ENCODE peak calls at places on chromosomes 5 and 9, in six cellular contexts. One of them, this sample, is unnamed. For H3K4me1, the result is how much of the 10 kb centered on the place peaks cover.

GRCh38 chr9:76588320-76588719 is 129.3 kb downstream of the GCNT1 start:
- DNase-seq in mucosa of descending colon: no peak
- DNase-seq in Caco-2: no peak
- DNase-seq in heart right ventricle: no peak
- DNase-seq in CD8-positive, alpha-beta memory T cell: no peak
- DNase-seq in OCI-LY7: no peak
- DNase-seq in this sample: no peak

GRCh38 chr5:149724130-149724850 is 5.8 kb upstream of the PPARGC1B start:
- DNase-seq in CD8-positive, alpha-beta memory T cell: no peak
- DNase-seq in mucosa of descending colon: no peak
- DNase-seq in heart right ventricle: no peak
- DNase-seq in Caco-2: no peak
- DNase-seq in OCI-LY7: peak
- DNase-seq in this sample: no peak

GRCh38 chr5:87151547-87151946 is 116.1 kb upstream of the RASA1 start:
- DNase-seq in heart right ventricle: no peak
- DNase-seq in mucosa of descending colon: no peak
- DNase-seq in Caco-2: no peak
- DNase-seq in OCI-LY7: no peak
- DNase-seq in CD8-positive, alpha-beta memory T cell: no peak
- DNase-seq in this sample: no peak

GRCh38 chr5:141878186-141878770 is at the start of gene PCDH1:
- DNase-seq in OCI-LY7: no peak
- DNase-seq in mucosa of descending colon: no peak
- DNase-seq in CD8-positive, alpha-beta memory T cell: no peak
- DNase-seq in heart right ventricle: peak
- DNase-seq in Caco-2: no peak
- DNase-seq in this sample: no peak

GRCh38 chr9:93262537-93263310 is 78.8 kb downstream of the WNK2 start:
- DNase-seq in heart right ventricle: peak
- DNase-seq in CD8-positive, alpha-beta memory T cell: no peak
- DNase-seq in mucosa of descending colon: no peak
- DNase-seq in Caco-2: no peak
- DNase-seq in OCI-LY7: no peak
- DNase-seq in this sample: peak

GRCh38 chr5:16552666-16553343 is 64.0 kb downstream of the RETREG1 start:
- DNase-seq in mucosa of descending colon: peak
- DNase-seq in CD8-positive, alpha-beta memory T cell: no peak
- DNase-seq in OCI-LY7: peak
- DNase-seq in Caco-2: peak
- DNase-seq in heart right ventricle: peak
- DNase-seq in this sample: peak

GRCh38 chr9:122389799-122390481 is 19.1 kb downstream of the PTGS1 start:
- DNase-seq in OCI-LY7: peak
- DNase-seq in heart right ventricle: no peak
- DNase-seq in Caco-2: no peak
- DNase-seq in mucosa of descending colon: no peak
- DNase-seq in CD8-positive, alpha-beta memory T cell: no peak
- DNase-seq in this sample: no peak

GRCh38 chr5:159912033-159912800 is 4.1 kb upstream of the ADRA1B start:
- DNase-seq in Caco-2: no peak
- DNase-seq in CD8-positive, alpha-beta memory T cell: no peak
- DNase-seq in mucosa of descending colon: no peak
- DNase-seq in heart right ventricle: no peak
- DNase-seq in OCI-LY7: no peak
- DNase-seq in this sample: no peak

GRCh38 chr9:93064392-93065124 is 6.1 kb downstream of the SUSD3 start:
- DNase-seq in CD8-positive, alpha-beta memory T cell: peak
- DNase-seq in OCI-LY7: peak
- DNase-seq in mucosa of descending colon: peak
- DNase-seq in Caco-2: no peak
- DNase-seq in heart right ventricle: no peak
- DNase-seq in this sample: no peak

GRCh38 chr9:81266086-81266485 is 423.3 kb downstream of the TLE1 start:
- DNase-seq in heart right ventricle: no peak
- DNase-seq in OCI-LY7: no peak
- DNase-seq in Caco-2: no peak
- DNase-seq in mucosa of descending colon: no peak
- DNase-seq in CD8-positive, alpha-beta memory T cell: no peak
- DNase-seq in this sample: no peak

DNA sequence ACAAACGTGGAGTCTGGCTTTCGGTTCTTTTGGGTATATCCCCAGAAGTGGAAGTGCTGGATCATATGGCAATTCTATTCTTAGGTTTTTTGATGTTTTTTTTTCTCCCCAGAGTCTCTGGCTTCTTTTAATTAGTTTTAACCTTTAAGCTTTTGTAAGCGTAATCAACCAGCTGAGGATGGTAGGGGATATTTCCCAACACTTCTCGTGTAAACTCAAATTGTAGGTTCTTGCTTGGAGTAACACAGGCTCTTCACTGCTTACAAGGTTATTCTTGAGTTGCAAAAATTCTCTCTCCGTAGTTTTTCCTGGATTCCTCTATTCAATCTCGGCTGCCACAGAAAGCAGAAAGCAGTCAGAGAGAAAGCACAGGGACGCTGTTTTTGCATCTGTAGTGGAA is 11.9 kb downstream of the LAMC3 start:
- DNase-seq in CD8-positive, alpha-beta memory T cell: no peak
- DNase-seq in mucosa of descending colon: no peak
- DNase-seq in heart right ventricle: no peak
- DNase-seq in Caco-2: no peak
- DNase-seq in OCI-LY7: no peak
- DNase-seq in this sample: no peak
- H3K4me3 ChIP-seq in CD8-positive, alpha-beta memory T cell: no peak
- H3K4me3 ChIP-seq in mucosa of descending colon: no peak
- H3K4me3 ChIP-seq in heart right ventricle: no peak
- H3K4me3 ChIP-seq in Caco-2: no peak
- H3K4me3 ChIP-seq in OCI-LY7: no peak
- H3K4me3 ChIP-seq in this sample: no peak

GRCh38 chr9:4308482-4308881 is 8.6 kb upstream of the GLIS3 start:
- DNase-seq in Caco-2: no peak
- DNase-seq in heart right ventricle: no peak
- DNase-seq in OCI-LY7: no peak
- DNase-seq in CD8-positive, alpha-beta memory T cell: no peak
- DNase-seq in mucosa of descending colon: no peak
- DNase-seq in this sample: no peak
- H3K4me1 ChIP-seq in Caco-2: under half
- H3K4me1 ChIP-seq in heart right ventricle: under half
- H3K4me1 ChIP-seq in OCI-LY7: under half
- H3K4me1 ChIP-seq in CD8-positive, alpha-beta memory T cell: under half
- H3K4me1 ChIP-seq in mucosa of descending colon: under half
- H3K4me1 ChIP-seq in this sample: under half

DNA sequence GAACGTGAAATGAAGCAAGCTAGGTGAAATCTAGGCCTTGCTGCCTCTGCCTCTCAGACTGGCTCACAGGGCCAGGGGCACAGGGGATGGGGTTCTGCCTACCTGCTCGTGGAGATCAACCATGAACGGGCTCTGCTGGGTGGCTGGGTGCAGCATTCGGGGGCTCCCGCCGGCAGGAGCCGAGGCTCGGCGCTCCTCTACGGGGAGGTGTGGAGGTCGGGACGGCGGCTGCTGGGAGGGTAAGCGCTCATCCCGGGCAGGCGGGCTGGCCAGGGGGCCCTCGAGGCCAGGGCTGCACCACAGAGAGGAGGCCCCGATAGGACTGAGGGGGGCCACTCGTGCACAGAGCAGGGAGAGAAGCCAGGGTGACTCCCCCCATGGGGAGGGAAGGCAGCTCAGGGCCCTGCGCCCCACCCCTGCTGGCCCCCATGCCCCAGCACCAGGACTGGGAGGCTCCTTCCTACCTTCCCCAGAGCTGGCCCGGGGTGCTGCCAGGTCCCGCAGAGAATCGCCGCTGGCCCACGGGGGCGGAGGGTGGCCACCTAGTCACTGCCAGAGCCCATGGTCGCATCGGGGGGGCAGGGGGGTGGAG is 5.2 kb downstream of the RNF44 start:
- DNase-seq in OCI-LY7: no peak
- DNase-seq in mucosa of descending colon: peak
- DNase-seq in Caco-2: no peak
- DNase-seq in heart right ventricle: no peak
- DNase-seq in CD8-positive, alpha-beta memory T cell: no peak
- DNase-seq in this sample: no peak
- H3K4me3 ChIP-seq in OCI-LY7: peak
- H3K4me3 ChIP-seq in mucosa of descending colon: no peak
- H3K4me3 ChIP-seq in Caco-2: no peak
- H3K4me3 ChIP-seq in heart right ventricle: no peak
- H3K4me3 ChIP-seq in CD8-positive, alpha-beta memory T cell: peak
- H3K4me3 ChIP-seq in this sample: no peak

DNA sequence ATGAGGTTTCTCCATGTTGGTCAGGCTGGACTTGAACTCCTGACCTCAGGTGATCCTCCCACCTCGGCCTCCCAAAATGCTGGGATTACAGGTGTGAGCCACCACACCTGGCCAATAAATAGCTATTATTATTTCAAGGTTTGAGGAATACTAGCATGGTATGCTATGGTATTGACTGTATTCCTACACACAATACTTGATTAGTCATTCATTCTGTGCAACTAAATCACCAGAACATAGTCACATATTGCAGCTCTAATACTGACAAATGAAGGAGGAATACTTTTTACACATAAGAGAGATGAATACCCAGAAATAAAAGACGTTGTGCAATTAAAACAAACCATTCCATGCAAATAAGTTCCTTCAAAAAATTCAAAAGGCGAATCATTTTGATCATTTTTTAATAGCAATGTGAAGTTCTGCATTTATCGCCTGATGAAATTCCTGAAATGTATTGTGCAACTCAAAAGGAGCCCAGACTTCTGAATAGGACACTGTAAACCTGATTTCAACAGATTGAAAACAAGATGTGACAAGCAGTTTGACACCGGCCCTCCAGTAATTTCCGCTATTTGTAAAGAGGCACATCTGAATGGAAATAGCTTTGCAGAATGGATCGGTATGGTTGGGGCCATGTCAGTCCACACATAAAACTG is 687.5 kb upstream of the SEMA6A start:
- DNase-seq in heart right ventricle: no peak
- DNase-seq in OCI-LY7: no peak
- DNase-seq in Caco-2: no peak
- DNase-seq in CD8-positive, alpha-beta memory T cell: no peak
- DNase-seq in mucosa of descending colon: no peak
- DNase-seq in this sample: no peak
- H3K4me1 ChIP-seq in heart right ventricle: under half
- H3K4me1 ChIP-seq in OCI-LY7: under half
- H3K4me1 ChIP-seq in Caco-2: under half
- H3K4me1 ChIP-seq in CD8-positive, alpha-beta memory T cell: under half
- H3K4me1 ChIP-seq in mucosa of descending colon: under half
- H3K4me1 ChIP-seq in this sample: under half

DNA sequence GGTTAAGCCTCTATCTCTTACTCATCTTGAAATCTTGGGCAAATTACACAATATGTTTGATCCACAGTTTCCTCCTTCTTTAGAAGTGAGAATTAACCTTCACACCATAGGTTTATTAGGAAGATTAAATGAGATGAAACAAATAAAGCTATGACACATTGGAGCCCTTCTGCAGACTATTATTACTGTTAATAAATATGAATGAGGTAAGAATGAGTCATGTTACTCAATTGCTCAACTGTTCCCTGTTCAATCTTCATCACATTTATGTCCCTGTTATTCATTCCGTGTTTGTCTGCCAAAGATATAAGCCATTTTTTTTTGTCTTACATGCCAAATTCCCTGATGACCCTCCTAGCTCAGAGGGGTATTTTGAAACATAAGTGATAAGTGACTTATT is 52.1 kb upstream of the PAPPA start:
- DNase-seq in Caco-2: no peak
- DNase-seq in mucosa of descending colon: no peak
- DNase-seq in OCI-LY7: no peak
- DNase-seq in heart right ventricle: no peak
- DNase-seq in CD8-positive, alpha-beta memory T cell: no peak
- DNase-seq in this sample: no peak
- H3K4me3 ChIP-seq in Caco-2: no peak
- H3K4me3 ChIP-seq in mucosa of descending colon: no peak
- H3K4me3 ChIP-seq in OCI-LY7: no peak
- H3K4me3 ChIP-seq in heart right ventricle: no peak
- H3K4me3 ChIP-seq in CD8-positive, alpha-beta memory T cell: no peak
- H3K4me3 ChIP-seq in this sample: no peak

GRCh38 chr9:37220971-37221370 is 100.6 kb downstream of the ZCCHC7 start:
- DNase-seq in mucosa of descending colon: no peak
- DNase-seq in Caco-2: no peak
- DNase-seq in CD8-positive, alpha-beta memory T cell: no peak
- DNase-seq in heart right ventricle: no peak
- DNase-seq in OCI-LY7: no peak
- DNase-seq in this sample: no peak
- H3K4me1 ChIP-seq in mucosa of descending colon: under half
- H3K4me1 ChIP-seq in Caco-2: under half
- H3K4me1 ChIP-seq in CD8-positive, alpha-beta memory T cell: under half
- H3K4me1 ChIP-seq in heart right ventricle: under half
- H3K4me1 ChIP-seq in OCI-LY7: under half
- H3K4me1 ChIP-seq in this sample: under half

GRCh38 chr5:157107508-157107907 is 1.3 kb downstream of the HAVCR2 start:
- DNase-seq in mucosa of descending colon: no peak
- DNase-seq in OCI-LY7: no peak
- DNase-seq in CD8-positive, alpha-beta memory T cell: no peak
- DNase-seq in heart right ventricle: no peak
- DNase-seq in Caco-2: no peak
- DNase-seq in this sample: no peak
- H3K4me3 ChIP-seq in mucosa of descending colon: no peak
- H3K4me3 ChIP-seq in OCI-LY7: peak
- H3K4me3 ChIP-seq in CD8-positive, alpha-beta memory T cell: no peak
- H3K4me3 ChIP-seq in heart right ventricle: no peak
- H3K4me3 ChIP-seq in Caco-2: no peak
- H3K4me3 ChIP-seq in this sample: no peak

DNA sequence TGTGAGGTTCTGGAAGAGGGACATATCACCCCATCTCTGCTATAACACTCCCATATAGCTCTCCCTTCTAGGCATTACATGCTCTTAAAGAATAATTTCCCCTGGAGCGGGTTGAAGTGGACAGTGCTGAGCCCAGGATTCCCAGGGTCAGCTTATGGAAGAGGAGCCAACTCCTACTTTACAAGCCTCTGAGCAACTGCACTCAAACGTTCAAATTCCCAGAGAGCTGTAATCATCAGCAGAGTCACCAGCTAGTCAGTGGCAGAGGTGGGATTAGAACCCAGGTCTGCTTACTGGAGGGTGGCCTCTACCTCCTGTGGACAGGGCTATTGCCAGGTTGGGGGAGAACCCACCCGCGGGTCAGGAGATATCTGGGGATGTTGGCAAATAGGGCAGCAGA is 1.4 kb downstream of the NEURL1B start:
- DNase-seq in Caco-2: no peak
- DNase-seq in heart right ventricle: no peak
- DNase-seq in mucosa of descending colon: no peak
- DNase-seq in CD8-positive, alpha-beta memory T cell: no peak
- DNase-seq in OCI-LY7: no peak
- DNase-seq in this sample: no peak
- H3K4me1 ChIP-seq in Caco-2: under half
- H3K4me1 ChIP-seq in heart right ventricle: half or more
- H3K4me1 ChIP-seq in mucosa of descending colon: half or more
- H3K4me1 ChIP-seq in CD8-positive, alpha-beta memory T cell: under half
- H3K4me1 ChIP-seq in OCI-LY7: under half
- H3K4me1 ChIP-seq in this sample: under half

DNA sequence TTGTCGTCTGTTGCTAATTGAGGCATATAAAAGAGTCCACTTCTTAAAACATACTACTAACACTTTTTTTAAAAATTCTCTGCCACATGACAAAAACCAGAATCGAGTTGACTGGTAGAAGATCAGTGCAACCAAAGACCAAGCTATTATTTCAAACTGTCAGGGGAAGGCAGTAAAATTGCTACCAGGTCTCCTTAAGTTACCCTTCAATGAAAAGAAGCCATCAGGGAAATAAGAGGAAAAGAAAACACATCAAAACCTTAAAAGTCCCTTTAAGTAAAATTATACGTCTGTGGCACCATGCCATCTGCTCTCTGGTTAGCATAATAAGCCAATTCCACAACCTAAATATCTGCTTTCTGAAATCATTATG is 9.6 kb downstream of the ZNF608 start:
- DNase-seq in mucosa of descending colon: no peak
- DNase-seq in OCI-LY7: no peak
- DNase-seq in CD8-positive, alpha-beta memory T cell: no peak
- DNase-seq in heart right ventricle: no peak
- DNase-seq in Caco-2: no peak
- DNase-seq in this sample: no peak
- H3K4me3 ChIP-seq in mucosa of descending colon: no peak
- H3K4me3 ChIP-seq in OCI-LY7: peak
- H3K4me3 ChIP-seq in CD8-positive, alpha-beta memory T cell: no peak
- H3K4me3 ChIP-seq in heart right ventricle: no peak
- H3K4me3 ChIP-seq in Caco-2: no peak
- H3K4me3 ChIP-seq in this sample: no peak